ENCODE peak calls at places on chromosomes 13 and 19, in nine cellular contexts. D is posterior cingulate gyrus; M is stimulated activated CD8-positive, alpha-beta memory T cell treated with anti-CD3 and anti-CD28 coated beads, Interleukin-15, amount 100 ng/mL, for 24 hours; I is H9; O is astrocyte of the cerebellum; J is left colon; K is substantia nigra; Q is choroid plexus epithelial cell; L is fibroblast of lung. B is an unnamed sample.

GRCh38 chr19:10286803-10287737 is at the start of gene ICAM4:
- DNase-seq in D (no peak), M (no peak), I (peak; percentile 76), O (no peak), J (peak; percentile 43), K (no peak), Q (peak; percentile 92), L (peak; percentile 83), B (peak; percentile 70)

GRCh38 chr13:113059891-113060290 is 45.7 kb upstream of the F7 start:
- DNase-seq in D (no peak), M (no peak), I (no peak), O (no peak), J (no peak), K (no peak), Q (no peak), L (no peak), B (no peak)

GRCh38 chr19:1855040-1855827 is 7.0 kb upstream of the REXO1 start:
- DNase-seq in D (peak; percentile 45), M (peak; percentile 55), I (peak; percentile 98), O (no peak), J (peak; percentile 95), K (peak; percentile 77), Q (peak; percentile 82), L (peak; percentile 91), B (peak; percentile 76)

GRCh38 chr13:91922969-91923592 is 524.7 kb downstream of the GPC5 start:
- DNase-seq in D (no peak), M (no peak), I (no peak), O (no peak), J (no peak), K (no peak), Q (peak; percentile 11), L (peak; percentile 3), B (no peak)

GRCh38 chr13:110830331-110830730 is 84.5 kb downstream of the ANKRD10 start:
- DNase-seq in D (no peak), M (no peak), I (no peak), O (no peak), J (no peak), K (no peak), Q (no peak), L (no peak), B (no peak)

GRCh38 chr19:16714702-16715294 is 4.8 kb upstream of the NWD1 start:
- DNase-seq in D (peak; percentile 67), M (peak; percentile 12), I (peak; percentile 71), O (no peak), J (peak; percentile 28), K (peak; percentile 40), Q (peak; percentile 51), L (peak; percentile 45), B (peak; percentile 26)

GRCh38 chr13:48733739-48734329 is 80.1 kb downstream of the CYSLTR2 start:
- DNase-seq in D (no peak), M (no peak), I (no peak), O (no peak), J (no peak), K (no peak), Q (no peak), L (no peak), B (no peak)

GRCh38 chr19:53102186-53102585 is 1.0 kb downstream of the ZNF160 start:
- DNase-seq in D (no peak), M (no peak), I (no peak), O (no peak), J (no peak), K (no peak), Q (no peak), L (no peak), B (no peak)

GRCh38 chr13:74203576-74203975 is 69.4 kb upstream of the KLF12 start:
- DNase-seq in D (no peak), M (no peak), I (no peak), O (peak; percentile 32), J (no peak), K (no peak), Q (peak; percentile 34), L (peak; percentile 75), B (peak; percentile 41)

GRCh38 chr19:18895828-18896341 is at the start of gene CERS1:
- DNase-seq in D (no peak), M (no peak), I (no peak), O (no peak), J (no peak), K (peak; percentile 59), Q (no peak), L (no peak), B (no peak)

GRCh38 chr13:108595416-108596257 is 33.8 kb upstream of the MYO16 start:
- DNase-seq in D (no peak), M (no peak), I (no peak), O (peak; percentile 5), J (no peak), K (no peak), Q (peak; percentile 12), L (no peak), B (peak; percentile 18)

GRCh38 chr13:92896842-92897241 is 329.8 kb upstream of the GPC6 start:
- DNase-seq in D (no peak), M (no peak), I (no peak), O (peak; percentile 8), J (no peak), K (no peak), Q (peak; percentile 75), L (peak; percentile 47), B (peak; percentile 3)

GRCh38 chr19:54153731-54154326 is 5.7 kb downstream of the LENG1 start:
- DNase-seq in D (no peak), M (no peak), I (no peak), O (no peak), J (no peak), K (no peak), Q (no peak), L (no peak), B (no peak)

GRCh38 chr13:100213576-100213975 is 124.7 kb downstream of the PCCA start:
- DNase-seq in D (no peak), M (no peak), I (no peak), O (no peak), J (no peak), K (no peak), Q (peak; percentile 75), L (peak; percentile 65), B (peak; percentile 74)

GRCh38 chr13:73708393-73708985 is 425.7 kb downstream of the KLF12 start:
- DNase-seq in D (no peak), M (no peak), I (no peak), O (peak; percentile 70), J (peak; percentile 52), K (peak; percentile 2), Q (peak; percentile 87), L (peak; percentile 80), B (peak; percentile 73)

GRCh38 chr13:77507931-77508776 is 27.4 kb upstream of the SCEL start:
- DNase-seq in D (no peak), M (no peak), I (no peak), O (peak; percentile 89), J (no peak), K (no peak), Q (peak; percentile 89), L (peak; percentile 87), B (peak; percentile 94)

B was measured in iris pigment epithelial cell.